ENCODE peak calls at places on chromosome 2, in six cellular contexts. H is body of pancreas, D is uterus, T is ovary, P is right lobe of liver, J is K562. W is an unnamed sample.

GRCh38 chr2:222561817-222562424 is 94.0 kb downstream of the FARSB start:
- DNase-seq in H (peak; percentile 26), D (peak; percentile 61), T (no peak), P (no peak), J (peak; percentile 25), W (no peak)

GRCh38 chr2:178860551-178860950 is 53.3 kb upstream of the TTN start:
- DNase-seq in H (peak; percentile 63), D (peak; percentile 23), T (no peak), P (no peak), J (no peak), W (no peak)

GRCh38 chr2:16349811-16350210 is 315.8 kb downstream of the CYRIA start:
- DNase-seq in H (no peak), D (no peak), T (no peak), P (no peak), J (no peak), W (no peak)

GRCh38 chr2:3348771-3349170 is 28.8 kb downstream of the EIPR1 start:
- DNase-seq in H (no peak), D (no peak), T (no peak), P (no peak), J (no peak), W (no peak)

GRCh38 chr2:32937602-32938450 is 8.9 kb upstream of the LTBP1 start:
- DNase-seq in H (no peak), D (no peak), T (no peak), P (no peak), J (no peak), W (no peak)

GRCh38 chr2:208074610-208075356 is 49.5 kb upstream of the PLEKHM3 start:
- DNase-seq in H (no peak), D (no peak), T (no peak), P (no peak), J (no peak), W (no peak)

GRCh38 chr2:27920148-27920885 is 29.8 kb downstream of the BABAM2 start:
- DNase-seq in H (no peak), D (no peak), T (no peak), P (no peak), J (no peak), W (no peak)

GRCh38 chr2:70988151-70988550 is 6.5 kb downstream of the TEX261 start:
- DNase-seq in H (peak; percentile 48), D (no peak), T (no peak), P (no peak), J (no peak), W (peak; percentile 63)

GRCh38 chr2:18630941-18631340 is 41.6 kb upstream of the NT5C1B start:
- DNase-seq in H (no peak), D (no peak), T (no peak), P (no peak), J (no peak), W (no peak)

GRCh38 chr2:76472946-76473345 is 762.2 kb upstream of the GCFC2 start:
- DNase-seq in H (no peak), D (no peak), T (no peak), P (no peak), J (no peak), W (no peak)

GRCh38 chr2:238908960-238909951 is 61.4 kb downstream of the TWIST2 start:
- DNase-seq in H (no peak), D (peak; percentile 33), T (peak; percentile 70), P (peak; percentile 46), J (no peak), W (peak; percentile 73)

GRCh38 chr2:58875462-58875861 is 634.3 kb upstream of the FANCL start:
- DNase-seq in H (no peak), D (no peak), T (no peak), P (no peak), J (no peak), W (no peak)

GRCh38 chr2:104844813-104845551 is 8.9 kb upstream of the POU3F3 start:
- DNase-seq in H (no peak), D (no peak), T (no peak), P (no peak), J (no peak), W (no peak)

GRCh38 chr2:64234150-64234549 is 89.9 kb upstream of the PELI1 start:
- DNase-seq in H (no peak), D (no peak), T (no peak), P (no peak), J (no peak), W (no peak)

GRCh38 chr2:127427376-127428056 is 9.3 kb downstream of the PROC start:
- DNase-seq in H (no peak), D (no peak), T (no peak), P (no peak), J (no peak), W (no peak)

GRCh38 chr2:236217926-236218325 is 46.3 kb downstream of the ASB18 start:
- DNase-seq in H (no peak), D (no peak), T (no peak), P (no peak), J (no peak), W (no peak)

GRCh38 chr2:231780123-231780908 is 766 bp downstream of the PDE6D start:
- DNase-seq in H (no peak), D (peak; percentile 18), T (no peak), P (no peak), J (no peak), W (peak; percentile 64)

GRCh38 chr2:235996419-235996818 is 171.8 kb downstream of the GBX2 start:
- DNase-seq in H (no peak), D (no peak), T (no peak), P (no peak), J (no peak), W (no peak)

GRCh38 chr2:134396493-134396892 is 142.6 kb downstream of the MGAT5 start:
- DNase-seq in H (no peak), D (no peak), T (no peak), P (peak; percentile 86), J (no peak), W (no peak)

GRCh38 chr2:1654696-1655374 is 89.5 kb downstream of the PXDN start:
- DNase-seq in H (no peak), D (no peak), T (peak; percentile 32), P (no peak), J (no peak), W (peak; percentile 40)
- H3K4me1 ChIP-seq in H (no peaks in the 10 kb centered on the region), D (no peaks in the 10 kb centered on the region), T (peaks cover 32% of the 10 kb centered on the region), P (no peaks in the 10 kb centered on the region), J (no peaks in the 10 kb centered on the region), W (peaks cover 58% of the 10 kb centered on the region)

GRCh38 chr2:35929551-35929950 is 426.0 kb upstream of the CRIM1 start:
- DNase-seq in H (no peak), D (no peak), T (no peak), P (no peak), J (no peak), W (no peak)
- TF ChIP-seq CTCF in H (no peak), D (no peak), T (no peak), P (no peak), J (no peak), W (no peak)

DNA sequence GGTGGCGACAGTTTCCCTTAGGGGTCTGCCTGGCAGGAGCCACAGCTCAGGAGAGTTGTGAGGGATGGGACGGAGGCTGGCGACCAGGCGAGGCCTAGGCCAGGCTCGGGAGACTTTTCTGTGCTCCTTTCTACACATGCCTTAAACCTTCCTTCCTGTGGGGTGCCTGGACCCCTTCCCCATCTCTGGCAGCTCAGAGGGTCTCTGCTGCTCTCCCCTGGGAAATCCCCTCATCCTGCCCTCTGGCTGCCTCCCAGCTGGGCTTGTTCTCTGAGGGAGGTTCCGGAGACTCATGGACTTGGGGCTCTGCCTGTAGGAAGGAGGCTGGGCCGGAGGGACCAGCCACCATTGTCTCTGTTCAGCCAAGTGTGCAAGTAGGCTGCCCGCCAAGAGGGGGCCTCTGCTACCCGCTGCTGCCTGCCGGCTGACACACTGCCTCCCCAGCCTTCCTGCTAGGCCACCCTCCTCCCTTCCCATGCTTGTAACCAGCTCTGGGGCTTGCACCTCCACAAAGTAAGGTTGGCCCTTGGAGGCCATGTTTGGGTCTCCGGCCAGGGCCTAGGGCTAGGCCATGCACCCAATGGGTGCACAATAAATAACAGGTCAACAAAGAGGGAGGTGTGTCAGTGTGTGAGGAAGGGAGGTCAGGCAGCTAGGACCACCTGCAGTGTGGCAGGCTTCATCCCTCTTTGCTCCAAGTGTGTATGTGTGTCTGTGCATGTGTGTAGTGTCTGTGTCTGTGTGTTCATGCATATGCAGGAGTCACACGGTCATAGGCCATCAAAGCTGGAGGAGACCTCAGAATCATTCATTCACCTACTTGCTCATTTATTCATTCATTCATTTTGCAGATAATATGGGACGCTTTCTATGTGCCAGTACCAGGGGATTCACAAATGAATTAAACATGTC is 28.8 kb downstream of the PSD4 start:
- DNase-seq in H (no peak), D (no peak), T (no peak), P (peak; percentile 51), J (no peak), W (no peak)
- TF ChIP-seq POLR2A in H (no peak), D (no peak), T (no peak), P (no peak), J (no peak), W (no peak)

GRCh38 chr2:31080361-31080760 is 57.9 kb downstream of the GALNT14 start:
- DNase-seq in H (no peak), D (no peak), T (no peak), P (no peak), J (no peak), W (no peak)

GRCh38 chr2:31081497-31081896 is 56.7 kb downstream of the GALNT14 start:
- DNase-seq in H (no peak), D (no peak), T (no peak), P (no peak), J (no peak), W (no peak)

GRCh38 chr2:31086585-31086984 is 51.7 kb downstream of the GALNT14 start:
- DNase-seq in H (no peak), D (no peak), T (no peak), P (no peak), J (no peak), W (no peak)

GRCh38 chr2:31082002-31082401 is 56.2 kb downstream of the GALNT14 start:
- DNase-seq in H (no peak), D (no peak), T (no peak), P (no peak), J (no peak), W (no peak)

DNA sequence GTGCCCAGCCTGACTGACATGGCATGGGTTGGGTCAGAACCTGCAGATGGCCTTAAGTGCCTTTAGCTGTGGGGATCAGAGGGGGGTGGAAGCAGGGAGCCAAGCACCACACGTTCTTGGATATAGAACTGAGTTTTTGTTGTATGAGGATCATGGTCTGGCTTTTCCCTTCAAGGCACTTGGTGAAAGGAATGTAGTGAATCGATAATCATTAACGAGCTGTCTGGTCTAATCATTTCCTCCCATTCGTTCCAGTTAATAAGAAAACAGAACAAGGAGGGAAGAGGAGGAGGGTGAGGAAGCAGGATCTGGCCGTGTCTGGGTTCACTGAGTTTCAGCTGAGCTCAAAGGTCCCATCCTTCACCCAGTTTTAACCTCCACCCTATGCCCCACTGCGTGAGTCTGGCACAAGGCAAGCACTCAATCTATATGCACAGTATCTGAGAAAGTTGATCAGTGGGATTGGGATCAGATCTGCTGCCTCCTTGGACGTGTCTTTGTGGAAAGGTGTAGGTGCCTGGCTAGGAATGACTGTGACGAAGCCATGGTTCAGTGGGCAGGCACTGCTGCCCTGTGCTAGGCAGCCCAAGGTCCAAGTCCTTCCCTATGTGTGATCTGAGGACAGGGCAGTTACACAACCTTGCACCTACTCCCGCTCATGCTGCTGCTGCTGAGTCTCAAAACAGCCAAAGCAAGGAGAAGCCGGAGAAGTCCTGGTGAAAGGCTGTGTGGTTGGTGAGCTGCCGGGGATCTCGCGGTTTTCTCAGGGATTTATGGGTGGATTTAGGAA is 54.8 kb downstream of the GALNT14 start:
- DNase-seq in H (no peak), D (no peak), T (no peak), P (no peak), J (no peak), W (no peak)
- H3K4me1 ChIP-seq in H (peaks cover 16% of the 10 kb centered on the region), D (no peaks in the 10 kb centered on the region), T (no peaks in the 10 kb centered on the region), P (no peaks in the 10 kb centered on the region), J (no peaks in the 10 kb centered on the region), W (no peaks in the 10 kb centered on the region)

GRCh38 chr2:147331790-147332419 is 512.9 kb upstream of the ACVR2A start:
- DNase-seq in H (peak; percentile 17), D (no peak), T (no peak), P (no peak), J (no peak), W (no peak)
- TF ChIP-seq CTCF in H (peak; percentile 39), D (no peak), T (no peak), P (peak; percentile 27), J (peak; percentile 13), W (no peak)

GRCh38 chr2:121755237-121756111 is at the start of gene TSN:
- DNase-seq in H (peak; percentile 98), D (peak; percentile 96), T (peak; percentile 98), P (peak; percentile 98), J (peak; percentile 94), W (peak; percentile 98)
- TF ChIP-seq POLR2A in H (peak; percentile 19), D (peak; percentile 6), T (peak; percentile 34), P (peak; percentile 47), J (peak; percentile 85), W (no peak)